ENCODE peak calls at places on chromosomes 13 and 19, in four cellular contexts. Y, W, B and N are unnamed samples.
A peak's percentile ranks its signal among the peaks of the same experiment; 100 is the strongest.

GRCh38 chr19:17803264-17803896 is 8.4 kb downstream of the B3GNT3 start:
- DNase-seq in Y (no peak), W (no peak), B (no peak), N (no peak)

GRCh38 chr13:42445354-42445753 is 128.6 kb upstream of the TNFSF11 start:
- DNase-seq in Y (no peak), W (no peak), B (no peak), N (no peak)

GRCh38 chr19:5692785-5693194 is 2.7 kb downstream of the RPL36 start:
- DNase-seq in Y (no peak), W (no peak), B (no peak), N (no peak)

GRCh38 chr13:43364210-43365041 is 341.0 kb downstream of the DNAJC15 start:
- DNase-seq in Y (no peak), W (no peak), B (no peak), N (no peak)

GRCh38 chr19:40702337-40703012 is 12.0 kb upstream of the NUMBL start:
- DNase-seq in Y (no peak), W (no peak), B (peak; percentile 81), N (no peak)

GRCh38 chr19:46466536-46467199 is 4.7 kb downstream of the PNMA8A start:
- DNase-seq in Y (no peak), W (peak; percentile 55), B (no peak), N (no peak)

GRCh38 chr19:12346896-12347295 is 13.5 kb upstream of the ZNF563 start:
- DNase-seq in Y (no peak), W (no peak), B (no peak), N (no peak)

GRCh38 chr13:39881383-39881782 is 225.9 kb downstream of the COG6 start:
- DNase-seq in Y (no peak), W (no peak), B (no peak), N (no peak)

GRCh38 chr19:58274771-58275199 is 4.0 kb upstream of the ZNF8 start:
- DNase-seq in Y (no peak), W (no peak), B (no peak), N (no peak)

GRCh38 chr13:42899266-42899665 is 92.8 kb downstream of the EPSTI1 start:
- DNase-seq in Y (no peak), W (peak; percentile 12), B (no peak), N (no peak)

GRCh38 chr19:17495639-17496265 is 15.7 kb upstream of the PGLS start:
- DNase-seq in Y (no peak), W (no peak), B (no peak), N (no peak)

GRCh38 chr19:29682236-29682895 is 17.1 kb downstream of the PLEKHF1 start:
- DNase-seq in Y (no peak), W (no peak), B (no peak), N (no peak)

GRCh38 chr19:15161028-15161984 is 39.5 kb downstream of the NOTCH3 start:
- DNase-seq in Y (peak; percentile 66), W (no peak), B (peak; percentile 53), N (no peak)

GRCh38 chr19:29967623-29968022 is 25.6 kb downstream of the URI1 start:
- DNase-seq in Y (no peak), W (no peak), B (no peak), N (no peak)

GRCh38 chr19:10291554-10292205 is 1.9 kb downstream of the ICAM5 start:
- DNase-seq in Y (no peak), W (no peak), B (no peak), N (no peak)

GRCh38 chr13:52001120-52001731 is 10.0 kb downstream of the ATP7B start:
- DNase-seq in Y (peak; percentile 35), W (no peak), B (peak; percentile 32), N (peak; percentile 22)

GRCh38 chr13:96449920-96450319 is 360.0 kb downstream of the HS6ST3 start:
- DNase-seq in Y (no peak), W (no peak), B (no peak), N (no peak)

GRCh38 chr13:44333950-44334675 is 39.5 kb upstream of the SERP2 start:
- DNase-seq in Y (no peak), W (no peak), B (no peak), N (no peak)

GRCh38 chr13:20415288-20415644 is 110.4 kb downstream of the CRYL1 start:
- DNase-seq in Y (no peak), W (no peak), B (no peak), N (no peak)

GRCh38 chr19:47006496-47006895 is 13.1 kb upstream of the NPAS1 start:
- DNase-seq in Y (no peak), W (no peak), B (no peak), N (no peak)

GRCh38 chr13:48562296-48563066 is 29.6 kb upstream of the RCBTB2 start:
- DNase-seq in Y (peak; percentile 32), W (peak; percentile 98), B (no peak), N (peak; percentile 73)

GRCh38 chr19:39307233-39307821 is 11.1 kb downstream of the IFNL1 start:
- DNase-seq in Y (no peak), W (no peak), B (peak; percentile 58), N (no peak)

GRCh38 chr13:66585669-66586203 is 644.4 kb downstream of the PCDH9 start:
- DNase-seq in Y (no peak), W (no peak), B (no peak), N (no peak)

GRCh38 chr19:3687774-3688706 is 12.2 kb downstream of the PIP5K1C start:
- DNase-seq in Y (peak; percentile 66), W (no peak), B (no peak), N (no peak)
- TF ChIP-seq SPI1 in Y (no peak), W (no peak), B (no peak), N (no peak)

GRCh38 chr13:113652404-113653263 is 5.4 kb downstream of the ATP4B start:
- DNase-seq in Y (no peak), W (no peak), B (no peak), N (no peak)
- TF ChIP-seq SPI1 in Y (no peak), W (no peak), B (no peak), N (no peak)

GRCh38 chr13:30690282-30691188 is 44.8 kb upstream of the ALOX5AP start:
- DNase-seq in Y (no peak), W (no peak), B (no peak), N (peak; percentile 75)
- TF ChIP-seq SPI1 in Y (peak; percentile 63), W (peak; percentile 75), B (no peak), N (peak; percentile 55)

GRCh38 chr13:61898207-61898606 is 482.6 kb upstream of the PCDH20 start:
- DNase-seq in Y (no peak), W (no peak), B (no peak), N (no peak)

GRCh38 chr13:61905054-61905453 is 489.4 kb upstream of the PCDH20 start:
- DNase-seq in Y (no peak), W (no peak), B (no peak), N (no peak)

GRCh38 chr13:61900033-61900432 is 484.4 kb upstream of the PCDH20 start:
- DNase-seq in Y (no peak), W (no peak), B (no peak), N (no peak)

GRCh38 chr13:61901946-61902541 is 486.4 kb upstream of the PCDH20 start:
- DNase-seq in Y (no peak), W (no peak), B (no peak), N (no peak)
- TF ChIP-seq SPI1 in Y (no peak), W (no peak), B (no peak), N (no peak)

GRCh38 chr13:114063545-114064515 is 68.6 kb downstream of the RASA3 start:
- DNase-seq in Y (no peak), W (no peak), B (peak; percentile 32), N (peak; percentile 62)
- TF ChIP-seq SPI1 in Y (no peak), W (no peak), B (no peak), N (no peak)